ENCODE peak calls at places on chromosomes 13 and 19, in four cellular contexts. One of them, this sample, is unnamed.

GRCh38 chr19:1495799-1496713 is 5.1 kb downstream of the REEP6 start:
- DNase-seq in right cardiac atrium: no peak
- DNase-seq in dermis blood vessel endothelial cell: no peak
- DNase-seq in omental fat pad: no peak
- DNase-seq in this sample: no peak

GRCh38 chr13:113367771-113368170 is 3.8 kb upstream of the GRTP1 start:
- DNase-seq in right cardiac atrium: no peak
- DNase-seq in dermis blood vessel endothelial cell: no peak
- DNase-seq in omental fat pad: no peak
- DNase-seq in this sample: no peak

GRCh38 chr19:39807846-39808364 is 26.1 kb downstream of the DYRK1B start:
- DNase-seq in right cardiac atrium: no peak
- DNase-seq in dermis blood vessel endothelial cell: no peak
- DNase-seq in omental fat pad: no peak
- DNase-seq in this sample: no peak

GRCh38 chr19:48246101-48246500 is 9.6 kb downstream of the CARD8 start:
- DNase-seq in right cardiac atrium: no peak
- DNase-seq in dermis blood vessel endothelial cell: no peak
- DNase-seq in omental fat pad: no peak
- DNase-seq in this sample: no peak

GRCh38 chr13:25738797-25739196 is 313.0 kb downstream of the SHISA2 start:
- DNase-seq in right cardiac atrium: no peak
- DNase-seq in dermis blood vessel endothelial cell: no peak
- DNase-seq in omental fat pad: no peak
- DNase-seq in this sample: no peak

GRCh38 chr13:34174671-34175145 is 356.8 kb downstream of the RFC3 start:
- DNase-seq in right cardiac atrium: no peak
- DNase-seq in dermis blood vessel endothelial cell: no peak
- DNase-seq in omental fat pad: no peak
- DNase-seq in this sample: no peak

GRCh38 chr13:29537736-29538624 is 57.5 kb downstream of the SLC7A1 start:
- DNase-seq in right cardiac atrium: no peak
- DNase-seq in dermis blood vessel endothelial cell: peak; percentile 40
- DNase-seq in omental fat pad: no peak
- DNase-seq in this sample: no peak

GRCh38 chr19:13430790-13431582 is 75.3 kb downstream of the CACNA1A start:
- DNase-seq in right cardiac atrium: peak; percentile 66
- DNase-seq in dermis blood vessel endothelial cell: peak; percentile 73
- DNase-seq in omental fat pad: no peak
- DNase-seq in this sample: peak; percentile 35

GRCh38 chr13:32206097-32206740 is 108.9 kb downstream of the ZAR1L start:
- DNase-seq in right cardiac atrium: no peak
- DNase-seq in dermis blood vessel endothelial cell: no peak
- DNase-seq in omental fat pad: no peak
- DNase-seq in this sample: no peak